ENCODE peak calls at places on chromosome 1, in seven cellular contexts. H, M, V, X, S, N and Q are unnamed samples.

GRCh38 chr1:153553691-153554608 is 4.9 kb upstream of the S100A3 start:
- DNase-seq in H (no peak), M (no peak), V (peak), X (no peak), S (no peak), N (no peak), Q (no peak)

GRCh38 chr1:33181038-33181861 is 593 bp downstream of the TRIM62 start:
- DNase-seq in H (peak), M (no peak), V (peak), X (peak), S (peak), N (no peak), Q (peak)

GRCh38 chr1:214289574-214290272 is 8.8 kb downstream of the SMYD2 start:
- DNase-seq in H (no peak), M (no peak), V (no peak), X (no peak), S (no peak), N (no peak), Q (no peak)

GRCh38 chr1:66095190-66095589 is 302.5 kb downstream of the PDE4B start:
- DNase-seq in H (no peak), M (no peak), V (no peak), X (no peak), S (no peak), N (no peak), Q (no peak)

GRCh38 chr1:28507247-28507645 is 1.4 kb downstream of the RCC1 start:
- DNase-seq in H (no peak), M (no peak), V (no peak), X (no peak), S (no peak), N (no peak), Q (no peak)

GRCh38 chr1:233994112-233994511 is 89.6 kb downstream of the SLC35F3 start:
- DNase-seq in H (no peak), M (no peak), V (no peak), X (no peak), S (no peak), N (no peak), Q (no peak)

GRCh38 chr1:68600049-68600661 is 103.3 kb upstream of the DEPDC1 start:
- DNase-seq in H (peak), M (no peak), V (no peak), X (no peak), S (no peak), N (no peak), Q (no peak)

GRCh38 chr1:2560299-2561073 is 4.3 kb downstream of the TNFRSF14 start:
- DNase-seq in H (no peak), M (no peak), V (no peak), X (peak), S (no peak), N (no peak), Q (no peak)

GRCh38 chr1:94590203-94591137 is 48.9 kb upstream of the F3 start:
- DNase-seq in H (peak), M (no peak), V (no peak), X (peak), S (no peak), N (no peak), Q (peak)

GRCh38 chr1:80248886-80249285 is 1242.4 kb upstream of the ADGRL4 start:
- DNase-seq in H (no peak), M (no peak), V (no peak), X (no peak), S (no peak), N (no peak), Q (no peak)

GRCh38 chr1:117555806-117556205 is 50.0 kb upstream of the TENT5C start:
- DNase-seq in H (no peak), M (no peak), V (no peak), X (no peak), S (no peak), N (no peak), Q (no peak)

DNA sequence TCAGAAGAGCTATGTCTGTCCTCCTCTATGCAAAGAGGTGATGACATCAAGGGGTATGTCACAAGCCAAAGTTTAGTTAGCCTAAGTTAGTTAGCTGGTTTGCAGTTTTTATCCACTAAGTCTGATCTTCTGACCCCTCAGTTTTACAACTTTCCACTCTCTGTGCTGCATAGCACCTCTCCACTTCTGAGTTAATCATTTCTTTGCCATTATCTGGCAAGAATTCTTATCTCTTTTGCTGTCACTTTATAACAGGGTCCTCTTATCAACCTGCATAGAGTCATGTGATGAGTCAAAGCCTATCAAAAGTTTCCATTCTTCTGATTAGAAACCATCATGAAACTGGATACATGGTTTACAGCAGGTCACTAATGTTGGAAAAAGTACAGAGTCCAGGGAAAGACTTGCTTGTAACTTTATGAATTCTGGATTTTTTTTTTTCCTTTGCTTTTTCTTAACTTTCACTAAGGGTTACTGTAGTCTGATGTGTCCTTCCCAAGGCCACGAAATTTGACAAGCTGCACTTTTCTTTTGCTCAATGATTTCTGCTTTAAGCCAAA is at the start of gene NR5A2:
- DNase-seq in H (no peak), M (no peak), V (no peak), X (no peak), S (no peak), N (no peak), Q (no peak)
- TF ChIP-seq POLR2A in H (no peak), M (no peak), V (no peak), X (no peak), S (no peak), N (no peak), Q (no peak)

GRCh38 chr1:85816606-85817005 is 108.4 kb upstream of the ZNHIT6 start:
- DNase-seq in H (no peak), M (no peak), V (no peak), X (no peak), S (no peak), N (no peak), Q (no peak)
- TF ChIP-seq POLR2A in H (no peak), M (no peak), V (no peak), X (no peak), S (no peak), N (no peak), Q (no peak)

GRCh38 chr1:211831558-211832323 is 1.2 kb upstream of the LPGAT1 start:
- DNase-seq in H (no peak), M (no peak), V (no peak), X (no peak), S (no peak), N (no peak), Q (no peak)

GRCh38 chr1:211829343-211830054 is 1.1 kb downstream of the LPGAT1 start:
- DNase-seq in H (peak), M (no peak), V (peak), X (peak), S (no peak), N (no peak), Q (peak)

GRCh38 chr1:211830055-211830329 is 571 bp downstream of the LPGAT1 start:
- DNase-seq in H (peak), M (no peak), V (no peak), X (peak), S (no peak), N (no peak), Q (no peak)

GRCh38 chr1:211830330-211831142 is at the start of gene LPGAT1:
- DNase-seq in H (peak), M (peak), V (peak), X (peak), S (peak), N (peak), Q (peak)

DNA sequence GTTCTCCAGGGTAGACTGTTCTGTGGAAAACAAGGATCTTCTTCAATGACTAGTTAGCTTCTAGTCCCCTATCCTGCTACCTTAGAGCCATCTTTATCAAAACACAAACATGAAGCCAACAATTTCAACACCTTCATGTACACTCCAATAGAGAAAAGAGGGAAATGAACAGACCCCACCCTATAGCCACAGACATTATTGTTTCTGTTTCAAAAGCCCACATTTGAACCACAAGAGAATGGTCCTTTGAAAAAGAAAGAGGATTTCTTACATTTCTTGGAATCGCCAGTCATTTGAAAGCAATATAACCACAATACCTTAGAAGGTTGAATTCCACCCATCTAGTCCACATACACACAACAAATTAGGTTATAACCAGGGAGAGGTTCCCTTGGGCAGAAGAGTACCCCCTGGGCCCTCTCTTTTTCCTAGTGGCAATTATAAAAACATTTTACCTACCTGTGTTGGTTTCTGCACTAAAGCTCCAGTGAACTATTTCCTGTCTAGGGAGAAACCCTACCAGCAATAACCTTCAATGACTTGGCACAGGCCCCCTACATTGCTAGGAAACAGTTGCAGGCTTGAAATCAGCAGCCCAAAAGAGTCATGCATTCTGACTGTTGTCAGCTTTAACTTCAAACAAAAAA is 2.7 kb upstream of the LPGAT1 start:
- DNase-seq in H (no peak), M (no peak), V (no peak), X (no peak), S (no peak), N (no peak), Q (no peak)
- TF ChIP-seq POLR2A in H (no peak), M (no peak), V (no peak), X (no peak), S (no peak), N (no peak), Q (no peak)

GRCh38 chr1:226133504-226134123 is 52.9 kb downstream of the ACBD3 start:
- DNase-seq in H (peak), M (no peak), V (no peak), X (no peak), S (no peak), N (no peak), Q (no peak)

GRCh38 chr1:226135059-226135651 is 51.4 kb downstream of the ACBD3 start:
- DNase-seq in H (peak), M (no peak), V (no peak), X (no peak), S (peak), N (no peak), Q (peak)

GRCh38 chr1:226131639-226132038 is 54.9 kb downstream of the ACBD3 start:
- DNase-seq in H (no peak), M (no peak), V (peak), X (no peak), S (no peak), N (no peak), Q (no peak)

GRCh38 chr1:226134170-226135058 is 52.1 kb downstream of the ACBD3 start:
- DNase-seq in H (peak), M (no peak), V (no peak), X (no peak), S (no peak), N (no peak), Q (peak)

GRCh38 chr1:226132731-226133503 is 53.6 kb downstream of the ACBD3 start:
- DNase-seq in H (peak), M (no peak), V (no peak), X (no peak), S (peak), N (no peak), Q (no peak)
- TF ChIP-seq POLR2A in H (no peak), M (no peak), V (no peak), X (no peak), S (no peak), N (no peak), Q (no peak)